ENCODE peak calls at places on chromosome 19, in eight cellular contexts. One of them, this sample, is unnamed.

GRCh38 chr19:53328967-53329366 is 4.6 kb upstream of the ZNF845 start:
- DNase-seq in psoas muscle: peak; percentile 83
- DNase-seq in AG04450: no peak
- DNase-seq in 8988T: no peak
- DNase-seq in stimulated activated CD8-positive, alpha-beta memory T cell treated with anti-CD3 and anti-CD28 coated beads, Interleukin-2, amount 100 ng/mL, for 48 hours: no peak
- DNase-seq in right lobe of liver: no peak
- DNase-seq in astrocyte of the spinal cord: peak; percentile 3
- DNase-seq in COR-L47: no peak
- DNase-seq in this sample: peak; percentile 70

GRCh38 chr19:47135156-47135555 is 4.5 kb downstream of the SAE1 start:
- DNase-seq in psoas muscle: no peak
- DNase-seq in AG04450: no peak
- DNase-seq in 8988T: no peak
- DNase-seq in stimulated activated CD8-positive, alpha-beta memory T cell treated with anti-CD3 and anti-CD28 coated beads, Interleukin-2, amount 100 ng/mL, for 48 hours: no peak
- DNase-seq in right lobe of liver: no peak
- DNase-seq in astrocyte of the spinal cord: no peak
- DNase-seq in COR-L47: no peak
- DNase-seq in this sample: no peak

GRCh38 chr19:29623726-29624488 is 17.8 kb downstream of the POP4 start:
- DNase-seq in psoas muscle: no peak
- DNase-seq in AG04450: no peak
- DNase-seq in 8988T: no peak
- DNase-seq in stimulated activated CD8-positive, alpha-beta memory T cell treated with anti-CD3 and anti-CD28 coated beads, Interleukin-2, amount 100 ng/mL, for 48 hours: peak; percentile 65
- DNase-seq in right lobe of liver: no peak
- DNase-seq in astrocyte of the spinal cord: no peak
- DNase-seq in COR-L47: no peak
- DNase-seq in this sample: no peak

GRCh38 chr19:9205506-9206113 is 13.8 kb downstream of the OR7D4 start:
- DNase-seq in psoas muscle: peak; percentile 74
- DNase-seq in AG04450: peak; percentile 16
- DNase-seq in 8988T: peak; percentile 15
- DNase-seq in stimulated activated CD8-positive, alpha-beta memory T cell treated with anti-CD3 and anti-CD28 coated beads, Interleukin-2, amount 100 ng/mL, for 48 hours: peak; percentile 56
- DNase-seq in right lobe of liver: peak; percentile 71
- DNase-seq in astrocyte of the spinal cord: peak; percentile 47
- DNase-seq in COR-L47: peak; percentile 44
- DNase-seq in this sample: peak; percentile 62

GRCh38 chr19:5628919-5629481 is 6.1 kb downstream of the SAFB start:
- DNase-seq in psoas muscle: no peak
- DNase-seq in AG04450: no peak
- DNase-seq in 8988T: no peak
- DNase-seq in stimulated activated CD8-positive, alpha-beta memory T cell treated with anti-CD3 and anti-CD28 coated beads, Interleukin-2, amount 100 ng/mL, for 48 hours: no peak
- DNase-seq in right lobe of liver: no peak
- DNase-seq in astrocyte of the spinal cord: no peak
- DNase-seq in COR-L47: no peak
- DNase-seq in this sample: no peak

GRCh38 chr19:6811906-6812305 is 39.4 kb downstream of the VAV1 start:
- DNase-seq in psoas muscle: no peak
- DNase-seq in AG04450: no peak
- DNase-seq in 8988T: no peak
- DNase-seq in stimulated activated CD8-positive, alpha-beta memory T cell treated with anti-CD3 and anti-CD28 coated beads, Interleukin-2, amount 100 ng/mL, for 48 hours: no peak
- DNase-seq in right lobe of liver: no peak
- DNase-seq in astrocyte of the spinal cord: peak; percentile 16
- DNase-seq in COR-L47: no peak
- DNase-seq in this sample: no peak

GRCh38 chr19:54430306-54431254 is 15.3 kb downstream of the TTYH1 start:
- DNase-seq in psoas muscle: peak; percentile 71
- DNase-seq in AG04450: no peak
- DNase-seq in 8988T: no peak
- DNase-seq in stimulated activated CD8-positive, alpha-beta memory T cell treated with anti-CD3 and anti-CD28 coated beads, Interleukin-2, amount 100 ng/mL, for 48 hours: peak; percentile 41
- DNase-seq in right lobe of liver: no peak
- DNase-seq in astrocyte of the spinal cord: no peak
- DNase-seq in COR-L47: peak; percentile 37
- DNase-seq in this sample: peak; percentile 47

GRCh38 chr19:13029893-13030292 is 34.6 kb downstream of the NFIX start:
- DNase-seq in psoas muscle: peak; percentile 76
- DNase-seq in AG04450: no peak
- DNase-seq in 8988T: no peak
- DNase-seq in stimulated activated CD8-positive, alpha-beta memory T cell treated with anti-CD3 and anti-CD28 coated beads, Interleukin-2, amount 100 ng/mL, for 48 hours: no peak
- DNase-seq in right lobe of liver: no peak
- DNase-seq in astrocyte of the spinal cord: no peak
- DNase-seq in COR-L47: no peak
- DNase-seq in this sample: no peak

GRCh38 chr19:49362926-49363264 is 679 bp upstream of the TEAD2 start:
- DNase-seq in psoas muscle: peak; percentile 68
- DNase-seq in AG04450: no peak
- DNase-seq in 8988T: no peak
- DNase-seq in stimulated activated CD8-positive, alpha-beta memory T cell treated with anti-CD3 and anti-CD28 coated beads, Interleukin-2, amount 100 ng/mL, for 48 hours: no peak
- DNase-seq in right lobe of liver: peak; percentile 59
- DNase-seq in astrocyte of the spinal cord: no peak
- DNase-seq in COR-L47: no peak
- DNase-seq in this sample: peak; percentile 59

GRCh38 chr19:48297975-48298374 is 27.4 kb upstream of the EMP3 start:
- DNase-seq in psoas muscle: no peak
- DNase-seq in AG04450: no peak
- DNase-seq in 8988T: no peak
- DNase-seq in stimulated activated CD8-positive, alpha-beta memory T cell treated with anti-CD3 and anti-CD28 coated beads, Interleukin-2, amount 100 ng/mL, for 48 hours: no peak
- DNase-seq in right lobe of liver: no peak
- DNase-seq in astrocyte of the spinal cord: no peak
- DNase-seq in COR-L47: no peak
- DNase-seq in this sample: no peak

GRCh38 chr19:1122972-1123363 is 19.2 kb downstream of the GPX4 start:
- DNase-seq in psoas muscle: peak; percentile 87
- DNase-seq in AG04450: no peak
- DNase-seq in 8988T: peak; percentile 99
- DNase-seq in stimulated activated CD8-positive, alpha-beta memory T cell treated with anti-CD3 and anti-CD28 coated beads, Interleukin-2, amount 100 ng/mL, for 48 hours: peak; percentile 62
- DNase-seq in right lobe of liver: no peak
- DNase-seq in astrocyte of the spinal cord: peak; percentile 74
- DNase-seq in COR-L47: no peak
- DNase-seq in this sample: no peak

GRCh38 chr19:7605490-7606222 is 10.0 kb downstream of the CAMSAP3 start:
- DNase-seq in psoas muscle: no peak
- DNase-seq in AG04450: no peak
- DNase-seq in 8988T: no peak
- DNase-seq in stimulated activated CD8-positive, alpha-beta memory T cell treated with anti-CD3 and anti-CD28 coated beads, Interleukin-2, amount 100 ng/mL, for 48 hours: peak; percentile 15
- DNase-seq in right lobe of liver: no peak
- DNase-seq in astrocyte of the spinal cord: no peak
- DNase-seq in COR-L47: no peak
- DNase-seq in this sample: no peak

GRCh38 chr19:5803752-5804515 is 933 bp upstream of the NRTN start:
- DNase-seq in psoas muscle: peak; percentile 85
- DNase-seq in AG04450: peak; percentile 74
- DNase-seq in 8988T: peak; percentile 97
- DNase-seq in stimulated activated CD8-positive, alpha-beta memory T cell treated with anti-CD3 and anti-CD28 coated beads, Interleukin-2, amount 100 ng/mL, for 48 hours: peak; percentile 93
- DNase-seq in right lobe of liver: peak; percentile 94
- DNase-seq in astrocyte of the spinal cord: peak; percentile 78
- DNase-seq in COR-L47: peak; percentile 87
- DNase-seq in this sample: peak; percentile 83

GRCh38 chr19:17020823-17021222 is 5.8 kb downstream of the CPAMD8 start:
- DNase-seq in psoas muscle: no peak
- DNase-seq in AG04450: no peak
- DNase-seq in 8988T: no peak
- DNase-seq in stimulated activated CD8-positive, alpha-beta memory T cell treated with anti-CD3 and anti-CD28 coated beads, Interleukin-2, amount 100 ng/mL, for 48 hours: no peak
- DNase-seq in right lobe of liver: no peak
- DNase-seq in astrocyte of the spinal cord: no peak
- DNase-seq in COR-L47: no peak
- DNase-seq in this sample: no peak

GRCh38 chr19:571127-571974 is 1.0 kb upstream of the BSG start:
- DNase-seq in psoas muscle: no peak
- DNase-seq in AG04450: no peak
- DNase-seq in 8988T: peak; percentile 86
- DNase-seq in stimulated activated CD8-positive, alpha-beta memory T cell treated with anti-CD3 and anti-CD28 coated beads, Interleukin-2, amount 100 ng/mL, for 48 hours: no peak
- DNase-seq in right lobe of liver: peak; percentile 63
- DNase-seq in astrocyte of the spinal cord: no peak
- DNase-seq in COR-L47: peak; percentile 73
- DNase-seq in this sample: no peak

GRCh38 chr19:52369463-52370340 is at the start of gene ZNF880:
- DNase-seq in psoas muscle: peak; percentile 96
- DNase-seq in AG04450: peak; percentile 80
- DNase-seq in 8988T: peak; percentile 48
- DNase-seq in stimulated activated CD8-positive, alpha-beta memory T cell treated with anti-CD3 and anti-CD28 coated beads, Interleukin-2, amount 100 ng/mL, for 48 hours: peak; percentile 86
- DNase-seq in right lobe of liver: peak; percentile 78
- DNase-seq in astrocyte of the spinal cord: peak; percentile 93
- DNase-seq in COR-L47: no peak
- DNase-seq in this sample: peak; percentile 95

GRCh38 chr19:34480971-34481821 is at the start of gene WTIP:
- DNase-seq in psoas muscle: peak; percentile 81
- DNase-seq in AG04450: peak; percentile 80
- DNase-seq in 8988T: peak; percentile 94
- DNase-seq in stimulated activated CD8-positive, alpha-beta memory T cell treated with anti-CD3 and anti-CD28 coated beads, Interleukin-2, amount 100 ng/mL, for 48 hours: no peak
- DNase-seq in right lobe of liver: no peak
- DNase-seq in astrocyte of the spinal cord: peak; percentile 89
- DNase-seq in COR-L47: no peak
- DNase-seq in this sample: peak; percentile 84

GRCh38 chr19:42178791-42179500 is 38.5 kb downstream of the DEDD2 start:
- DNase-seq in psoas muscle: no peak
- DNase-seq in AG04450: no peak
- DNase-seq in 8988T: no peak
- DNase-seq in stimulated activated CD8-positive, alpha-beta memory T cell treated with anti-CD3 and anti-CD28 coated beads, Interleukin-2, amount 100 ng/mL, for 48 hours: no peak
- DNase-seq in right lobe of liver: no peak
- DNase-seq in astrocyte of the spinal cord: no peak
- DNase-seq in COR-L47: no peak
- DNase-seq in this sample: no peak

GRCh38 chr19:39052243-39052746 is 19.9 kb upstream of the FBXO27 start:
- DNase-seq in psoas muscle: peak; percentile 58
- DNase-seq in AG04450: peak; percentile 20
- DNase-seq in 8988T: peak; percentile 84
- DNase-seq in stimulated activated CD8-positive, alpha-beta memory T cell treated with anti-CD3 and anti-CD28 coated beads, Interleukin-2, amount 100 ng/mL, for 48 hours: peak; percentile 45
- DNase-seq in right lobe of liver: peak; percentile 69
- DNase-seq in astrocyte of the spinal cord: peak; percentile 52
- DNase-seq in COR-L47: no peak
- DNase-seq in this sample: peak; percentile 30

GRCh38 chr19:4197625-4198466 is 15.4 kb downstream of the ANKRD24 start:
- DNase-seq in psoas muscle: no peak
- DNase-seq in AG04450: no peak
- DNase-seq in 8988T: no peak
- DNase-seq in stimulated activated CD8-positive, alpha-beta memory T cell treated with anti-CD3 and anti-CD28 coated beads, Interleukin-2, amount 100 ng/mL, for 48 hours: no peak
- DNase-seq in right lobe of liver: no peak
- DNase-seq in astrocyte of the spinal cord: no peak
- DNase-seq in COR-L47: peak; percentile 10
- DNase-seq in this sample: no peak

GRCh38 chr19:42140125-42140754 is 8.0 kb upstream of the POU2F2 start:
- DNase-seq in psoas muscle: peak; percentile 68
- DNase-seq in AG04450: no peak
- DNase-seq in 8988T: no peak
- DNase-seq in stimulated activated CD8-positive, alpha-beta memory T cell treated with anti-CD3 and anti-CD28 coated beads, Interleukin-2, amount 100 ng/mL, for 48 hours: no peak
- DNase-seq in right lobe of liver: no peak
- DNase-seq in astrocyte of the spinal cord: peak; percentile 73
- DNase-seq in COR-L47: no peak
- DNase-seq in this sample: peak; percentile 61

GRCh38 chr19:29255006-29255405 is 42.1 kb upstream of the UQCRFS1 start:
- DNase-seq in psoas muscle: no peak
- DNase-seq in AG04450: no peak
- DNase-seq in 8988T: no peak
- DNase-seq in stimulated activated CD8-positive, alpha-beta memory T cell treated with anti-CD3 and anti-CD28 coated beads, Interleukin-2, amount 100 ng/mL, for 48 hours: no peak
- DNase-seq in right lobe of liver: no peak
- DNase-seq in astrocyte of the spinal cord: no peak
- DNase-seq in COR-L47: no peak
- DNase-seq in this sample: no peak

GRCh38 chr19:18900700-18901502 is 4.9 kb upstream of the CERS1 start:
- DNase-seq in psoas muscle: no peak
- DNase-seq in AG04450: no peak
- DNase-seq in 8988T: no peak
- DNase-seq in stimulated activated CD8-positive, alpha-beta memory T cell treated with anti-CD3 and anti-CD28 coated beads, Interleukin-2, amount 100 ng/mL, for 48 hours: no peak
- DNase-seq in right lobe of liver: no peak
- DNase-seq in astrocyte of the spinal cord: no peak
- DNase-seq in COR-L47: no peak
- DNase-seq in this sample: no peak

GRCh38 chr19:13212759-13213330 is 62.6 kb downstream of the IER2 start:
- DNase-seq in psoas muscle: peak; percentile 71
- DNase-seq in AG04450: no peak
- DNase-seq in 8988T: peak; percentile 69
- DNase-seq in stimulated activated CD8-positive, alpha-beta memory T cell treated with anti-CD3 and anti-CD28 coated beads, Interleukin-2, amount 100 ng/mL, for 48 hours: peak; percentile 58
- DNase-seq in right lobe of liver: peak; percentile 67
- DNase-seq in astrocyte of the spinal cord: peak; percentile 25
- DNase-seq in COR-L47: peak; percentile 11
- DNase-seq in this sample: peak; percentile 50

GRCh38 chr19:30556230-30556711 is 184.1 kb downstream of the ZNF536 start:
- DNase-seq in psoas muscle: no peak
- DNase-seq in AG04450: no peak
- DNase-seq in 8988T: no peak
- DNase-seq in stimulated activated CD8-positive, alpha-beta memory T cell treated with anti-CD3 and anti-CD28 coated beads, Interleukin-2, amount 100 ng/mL, for 48 hours: no peak
- DNase-seq in right lobe of liver: no peak
- DNase-seq in astrocyte of the spinal cord: no peak
- DNase-seq in COR-L47: no peak
- DNase-seq in this sample: no peak

GRCh38 chr19:9936151-9937000 is at the start of gene OLFM2:
- DNase-seq in psoas muscle: no peak
- DNase-seq in AG04450: no peak
- DNase-seq in 8988T: no peak
- DNase-seq in stimulated activated CD8-positive, alpha-beta memory T cell treated with anti-CD3 and anti-CD28 coated beads, Interleukin-2, amount 100 ng/mL, for 48 hours: no peak
- DNase-seq in right lobe of liver: peak; percentile 52
- DNase-seq in astrocyte of the spinal cord: no peak
- DNase-seq in COR-L47: no peak
- DNase-seq in this sample: peak; percentile 34

GRCh38 chr19:18633321-18633720 is 3.5 kb upstream of the KLHL26 start:
- DNase-seq in psoas muscle: no peak
- DNase-seq in AG04450: no peak
- DNase-seq in 8988T: no peak
- DNase-seq in stimulated activated CD8-positive, alpha-beta memory T cell treated with anti-CD3 and anti-CD28 coated beads, Interleukin-2, amount 100 ng/mL, for 48 hours: no peak
- DNase-seq in right lobe of liver: no peak
- DNase-seq in astrocyte of the spinal cord: no peak
- DNase-seq in COR-L47: no peak
- DNase-seq in this sample: no peak

GRCh38 chr19:485583-486236 is 10.6 kb upstream of the MADCAM1 start:
- DNase-seq in psoas muscle: peak; percentile 69
- DNase-seq in AG04450: no peak
- DNase-seq in 8988T: no peak
- DNase-seq in stimulated activated CD8-positive, alpha-beta memory T cell treated with anti-CD3 and anti-CD28 coated beads, Interleukin-2, amount 100 ng/mL, for 48 hours: no peak
- DNase-seq in right lobe of liver: no peak
- DNase-seq in astrocyte of the spinal cord: peak; percentile 61
- DNase-seq in COR-L47: peak; percentile 83
- DNase-seq in this sample: peak; percentile 48